ENCODE peak calls at places on chromosomes 12 and 14, in seven cellular contexts. One of them, this sample, is unnamed.
A peak's percentile ranks its signal among the peaks of the same experiment; 100 is the strongest.

GRCh38 chr12:42744539-42745156 is 155.1 kb upstream of the PRICKLE1 start:
- DNase-seq in tibial nerve: no peak
- DNase-seq in testis: no peak
- DNase-seq in left ventricle myocardium inferior: no peak
- DNase-seq in body of pancreas: no peak
- DNase-seq in IMR-90: no peak
- DNase-seq in mesenchymal stem cell: peak; percentile 56
- DNase-seq in this sample: peak; percentile 64

GRCh38 chr12:43805149-43805856 is 814 bp downstream of the TWF1 start:
- DNase-seq in tibial nerve: no peak
- DNase-seq in testis: no peak
- DNase-seq in left ventricle myocardium inferior: no peak
- DNase-seq in body of pancreas: no peak
- DNase-seq in IMR-90: no peak
- DNase-seq in mesenchymal stem cell: no peak
- DNase-seq in this sample: peak; percentile 17

GRCh38 chr12:49874142-49874897 is 29.4 kb downstream of the FAIM2 start:
- DNase-seq in tibial nerve: no peak
- DNase-seq in testis: no peak
- DNase-seq in left ventricle myocardium inferior: no peak
- DNase-seq in body of pancreas: no peak
- DNase-seq in IMR-90: peak; percentile 21
- DNase-seq in mesenchymal stem cell: no peak
- DNase-seq in this sample: no peak

GRCh38 chr12:47822863-47823262 is 3.2 kb upstream of the HDAC7 start:
- DNase-seq in tibial nerve: no peak
- DNase-seq in testis: no peak
- DNase-seq in left ventricle myocardium inferior: no peak
- DNase-seq in body of pancreas: no peak
- DNase-seq in IMR-90: no peak
- DNase-seq in mesenchymal stem cell: no peak
- DNase-seq in this sample: no peak

GRCh38 chr12:50988871-50989270 is 36.5 kb downstream of the HIGD1C start:
- DNase-seq in tibial nerve: no peak
- DNase-seq in testis: no peak
- DNase-seq in left ventricle myocardium inferior: no peak
- DNase-seq in body of pancreas: no peak
- DNase-seq in IMR-90: no peak
- DNase-seq in mesenchymal stem cell: no peak
- DNase-seq in this sample: no peak

GRCh38 chr12:109781668-109782321 is 51.4 kb downstream of the TRPV4 start:
- DNase-seq in tibial nerve: no peak
- DNase-seq in testis: no peak
- DNase-seq in left ventricle myocardium inferior: no peak
- DNase-seq in body of pancreas: no peak
- DNase-seq in IMR-90: no peak
- DNase-seq in mesenchymal stem cell: no peak
- DNase-seq in this sample: no peak

GRCh38 chr12:11797317-11797913 is 147.9 kb downstream of the ETV6 start:
- DNase-seq in tibial nerve: no peak
- DNase-seq in testis: no peak
- DNase-seq in left ventricle myocardium inferior: no peak
- DNase-seq in body of pancreas: no peak
- DNase-seq in IMR-90: peak; percentile 97
- DNase-seq in mesenchymal stem cell: peak; percentile 40
- DNase-seq in this sample: peak; percentile 56

GRCh38 chr14:49946320-49947141 is 53.6 kb downstream of the ARF6 start:
- DNase-seq in tibial nerve: no peak
- DNase-seq in testis: no peak
- DNase-seq in left ventricle myocardium inferior: no peak
- DNase-seq in body of pancreas: peak; percentile 46
- DNase-seq in IMR-90: peak; percentile 68
- DNase-seq in mesenchymal stem cell: peak; percentile 69
- DNase-seq in this sample: no peak

GRCh38 chr12:57590892-57591566 is at the start of gene PIP4K2C:
- DNase-seq in tibial nerve: peak; percentile 65
- DNase-seq in testis: peak; percentile 93
- DNase-seq in left ventricle myocardium inferior: peak; percentile 81
- DNase-seq in body of pancreas: peak; percentile 93
- DNase-seq in IMR-90: peak; percentile 23
- DNase-seq in mesenchymal stem cell: peak; percentile 49
- DNase-seq in this sample: peak; percentile 87

GRCh38 chr12:29164477-29165163 is 15.5 kb downstream of the FAR2 start:
- DNase-seq in tibial nerve: no peak
- DNase-seq in testis: no peak
- DNase-seq in left ventricle myocardium inferior: no peak
- DNase-seq in body of pancreas: no peak
- DNase-seq in IMR-90: peak; percentile 62
- DNase-seq in mesenchymal stem cell: peak; percentile 94
- DNase-seq in this sample: peak; percentile 22

GRCh38 chr14:23119362-23120327 is 590 bp upstream of the CEBPE start:
- DNase-seq in tibial nerve: no peak
- DNase-seq in testis: no peak
- DNase-seq in left ventricle myocardium inferior: no peak
- DNase-seq in body of pancreas: no peak
- DNase-seq in IMR-90: no peak
- DNase-seq in mesenchymal stem cell: no peak
- DNase-seq in this sample: no peak

GRCh38 chr14:103393687-103394626 is 8.7 kb downstream of the MARK3 start:
- DNase-seq in tibial nerve: no peak
- DNase-seq in testis: peak; percentile 56
- DNase-seq in left ventricle myocardium inferior: no peak
- DNase-seq in body of pancreas: peak; percentile 60
- DNase-seq in IMR-90: peak; percentile 53
- DNase-seq in mesenchymal stem cell: peak; percentile 61
- DNase-seq in this sample: no peak

GRCh38 chr12:164207-164606 is 49.8 kb downstream of the SLC6A12 start:
- DNase-seq in tibial nerve: no peak
- DNase-seq in testis: no peak
- DNase-seq in left ventricle myocardium inferior: no peak
- DNase-seq in body of pancreas: no peak
- DNase-seq in IMR-90: no peak
- DNase-seq in mesenchymal stem cell: no peak
- DNase-seq in this sample: no peak

GRCh38 chr12:1318327-1319031 is 275.9 kb downstream of the FBXL14 start:
- DNase-seq in tibial nerve: no peak
- DNase-seq in testis: peak; percentile 38
- DNase-seq in left ventricle myocardium inferior: no peak
- DNase-seq in body of pancreas: peak; percentile 51
- DNase-seq in IMR-90: peak; percentile 31
- DNase-seq in mesenchymal stem cell: peak; percentile 33
- DNase-seq in this sample: no peak

GRCh38 chr12:91344408-91344807 is 161.8 kb upstream of the DCN start:
- DNase-seq in tibial nerve: no peak
- DNase-seq in testis: no peak
- DNase-seq in left ventricle myocardium inferior: no peak
- DNase-seq in body of pancreas: no peak
- DNase-seq in IMR-90: no peak
- DNase-seq in mesenchymal stem cell: no peak
- DNase-seq in this sample: no peak

GRCh38 chr12:84978921-84979320 is 57.2 kb downstream of the TSPAN19 start:
- DNase-seq in tibial nerve: no peak
- DNase-seq in testis: no peak
- DNase-seq in left ventricle myocardium inferior: no peak
- DNase-seq in body of pancreas: no peak
- DNase-seq in IMR-90: no peak
- DNase-seq in mesenchymal stem cell: no peak
- DNase-seq in this sample: no peak

GRCh38 chr14:69090187-69090789 is 62.6 kb downstream of the DCAF5 start:
- DNase-seq in tibial nerve: no peak
- DNase-seq in testis: peak; percentile 31
- DNase-seq in left ventricle myocardium inferior: no peak
- DNase-seq in body of pancreas: peak; percentile 41
- DNase-seq in IMR-90: peak; percentile 55
- DNase-seq in mesenchymal stem cell: peak; percentile 43
- DNase-seq in this sample: peak; percentile 51

GRCh38 chr12:6779667-6780459 is 7.5 kb downstream of the LAG3 start:
- DNase-seq in tibial nerve: no peak
- DNase-seq in testis: no peak
- DNase-seq in left ventricle myocardium inferior: no peak
- DNase-seq in body of pancreas: no peak
- DNase-seq in IMR-90: no peak
- DNase-seq in mesenchymal stem cell: no peak
- DNase-seq in this sample: no peak

GRCh38 chr12:84502907-84503787 is 409.5 kb downstream of the SLC6A15 start:
- DNase-seq in tibial nerve: no peak
- DNase-seq in testis: peak; percentile 77
- DNase-seq in left ventricle myocardium inferior: no peak
- DNase-seq in body of pancreas: peak; percentile 58
- DNase-seq in IMR-90: peak; percentile 72
- DNase-seq in mesenchymal stem cell: peak; percentile 75
- DNase-seq in this sample: peak; percentile 52

GRCh38 chr14:52977798-52978197 is 26.9 kb upstream of the FERMT2 start:
- DNase-seq in tibial nerve: no peak
- DNase-seq in testis: no peak
- DNase-seq in left ventricle myocardium inferior: no peak
- DNase-seq in body of pancreas: peak; percentile 47
- DNase-seq in IMR-90: no peak
- DNase-seq in mesenchymal stem cell: no peak
- DNase-seq in this sample: no peak

GRCh38 chr12:58918475-58918874 is 1.8 kb downstream of the LRIG3 start:
- DNase-seq in tibial nerve: no peak
- DNase-seq in testis: no peak
- DNase-seq in left ventricle myocardium inferior: no peak
- DNase-seq in body of pancreas: no peak
- DNase-seq in IMR-90: peak; percentile 15
- DNase-seq in mesenchymal stem cell: peak; percentile 24
- DNase-seq in this sample: no peak

GRCh38 chr14:53646925-53647324 is 309.7 kb downstream of the BMP4 start:
- DNase-seq in tibial nerve: no peak
- DNase-seq in testis: no peak
- DNase-seq in left ventricle myocardium inferior: no peak
- DNase-seq in body of pancreas: no peak
- DNase-seq in IMR-90: no peak
- DNase-seq in mesenchymal stem cell: no peak
- DNase-seq in this sample: no peak

GRCh38 chr12:52139579-52140062 is 52.2 kb downstream of the KRT80 start:
- DNase-seq in tibial nerve: no peak
- DNase-seq in testis: no peak
- DNase-seq in left ventricle myocardium inferior: no peak
- DNase-seq in body of pancreas: peak; percentile 70
- DNase-seq in IMR-90: peak; percentile 55
- DNase-seq in mesenchymal stem cell: no peak
- DNase-seq in this sample: peak; percentile 78

GRCh38 chr14:105944632-105945610 is 418.5 kb downstream of the TMEM121 start:
- DNase-seq in tibial nerve: peak; percentile 22
- DNase-seq in testis: peak; percentile 86
- DNase-seq in left ventricle myocardium inferior: peak; percentile 46
- DNase-seq in body of pancreas: peak; percentile 54
- DNase-seq in IMR-90: no peak
- DNase-seq in mesenchymal stem cell: no peak
- DNase-seq in this sample: peak; percentile 84

GRCh38 chr12:121810234-121810817 is 6.5 kb downstream of the SETD1B start:
- DNase-seq in tibial nerve: no peak
- DNase-seq in testis: no peak
- DNase-seq in left ventricle myocardium inferior: no peak
- DNase-seq in body of pancreas: no peak
- DNase-seq in IMR-90: no peak
- DNase-seq in mesenchymal stem cell: no peak
- DNase-seq in this sample: no peak
- H3K4me1 ChIP-seq in tibial nerve: no peaks in the 10 kb centered on the region
- H3K4me1 ChIP-seq in testis: peaks cover 45% of the 10 kb centered on the region
- H3K4me1 ChIP-seq in left ventricle myocardium inferior: peaks cover 65% of the 10 kb centered on the region
- H3K4me1 ChIP-seq in body of pancreas: peaks cover 67% of the 10 kb centered on the region
- H3K4me1 ChIP-seq in IMR-90: peaks cover 23% of the 10 kb centered on the region
- H3K4me1 ChIP-seq in mesenchymal stem cell: peaks cover 45% of the 10 kb centered on the region
- H3K4me1 ChIP-seq in this sample: peaks cover 21% of the 10 kb centered on the region

DNA sequence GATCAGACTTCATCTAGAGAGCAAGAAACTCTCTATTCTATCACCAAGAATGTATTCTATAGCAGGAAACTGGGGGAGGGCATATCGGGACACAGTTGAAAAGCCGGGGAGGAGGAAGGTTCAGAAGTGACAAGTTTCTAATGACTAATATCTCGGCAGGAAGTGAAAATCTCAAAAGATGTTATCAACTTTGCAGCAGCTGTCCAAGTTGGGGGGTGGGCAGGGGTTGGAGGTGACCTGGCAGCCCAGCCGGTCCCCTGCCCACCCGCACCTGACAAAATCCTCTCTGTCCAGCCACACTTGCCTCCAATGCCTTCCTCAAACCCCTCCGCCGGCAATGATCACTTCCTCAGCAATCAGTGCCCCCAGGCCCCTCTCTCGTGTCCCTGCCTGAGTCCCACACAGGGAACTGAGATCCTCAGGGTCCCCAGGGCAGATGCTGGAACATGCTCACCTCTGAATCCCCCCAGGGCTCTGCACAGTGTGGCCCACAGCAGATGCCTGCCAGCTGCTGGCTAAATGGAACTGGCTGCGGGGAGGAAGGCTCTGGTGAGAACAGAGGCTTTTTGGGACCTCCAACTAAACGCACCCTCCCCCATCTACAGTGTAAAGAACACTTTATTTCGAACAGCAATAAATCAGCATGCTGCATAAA is 43.9 kb downstream of the CCDC88C start:
- DNase-seq in tibial nerve: no peak
- DNase-seq in testis: no peak
- DNase-seq in left ventricle myocardium inferior: no peak
- DNase-seq in body of pancreas: no peak
- DNase-seq in IMR-90: no peak
- DNase-seq in mesenchymal stem cell: no peak
- DNase-seq in this sample: no peak
- H3K4me1 ChIP-seq in tibial nerve: no peaks in the 10 kb centered on the region
- H3K4me1 ChIP-seq in testis: peaks cover 30% of the 10 kb centered on the region
- H3K4me1 ChIP-seq in left ventricle myocardium inferior: peaks cover 61% of the 10 kb centered on the region
- H3K4me1 ChIP-seq in body of pancreas: peaks cover 44% of the 10 kb centered on the region
- H3K4me1 ChIP-seq in IMR-90: no peaks in the 10 kb centered on the region
- H3K4me1 ChIP-seq in mesenchymal stem cell: peaks cover 23% of the 10 kb centered on the region
- H3K4me1 ChIP-seq in this sample: no peaks in the 10 kb centered on the region

DNA sequence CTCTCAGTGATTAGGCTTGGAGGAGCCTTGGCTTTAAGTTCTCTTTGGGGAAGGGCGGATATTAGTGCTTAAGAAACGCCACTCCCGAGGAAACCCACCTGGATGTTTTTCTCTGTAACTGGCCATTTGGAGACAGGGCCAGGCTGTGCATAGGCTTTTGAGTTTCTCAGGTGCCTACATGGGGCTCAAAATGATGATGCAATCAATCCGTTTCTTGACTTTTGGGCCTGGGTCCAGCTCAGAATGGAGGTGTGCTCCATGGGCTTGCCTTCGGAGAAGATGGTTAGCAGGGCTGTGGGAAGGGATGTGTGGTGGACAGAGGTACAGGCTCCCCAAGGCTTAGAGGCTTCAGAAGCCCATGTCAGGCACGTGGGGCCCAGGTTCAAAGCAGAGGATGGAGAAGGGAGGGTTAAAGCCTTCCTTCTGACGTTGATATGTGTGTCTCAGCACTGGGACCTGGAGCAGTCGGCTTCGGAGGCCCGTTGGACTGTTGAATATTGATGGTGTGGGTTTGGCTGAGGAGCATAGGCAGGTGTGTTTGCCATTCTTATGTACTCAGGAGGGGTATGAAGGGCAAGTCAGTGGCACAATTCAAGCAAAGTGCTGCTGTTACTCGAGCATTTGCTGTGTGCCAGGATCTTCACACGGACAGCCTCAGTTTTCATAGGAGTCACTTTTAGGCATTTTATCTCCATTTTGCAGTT is 82.8 kb downstream of the SLC25A47 start:
- DNase-seq in tibial nerve: no peak
- DNase-seq in testis: no peak
- DNase-seq in left ventricle myocardium inferior: no peak
- DNase-seq in body of pancreas: peak; percentile 65
- DNase-seq in IMR-90: no peak
- DNase-seq in mesenchymal stem cell: no peak
- DNase-seq in this sample: no peak
- H3K4me1 ChIP-seq in tibial nerve: no peaks in the 10 kb centered on the region
- H3K4me1 ChIP-seq in testis: peaks cover 13% of the 10 kb centered on the region
- H3K4me1 ChIP-seq in left ventricle myocardium inferior: peaks cover 21% of the 10 kb centered on the region
- H3K4me1 ChIP-seq in body of pancreas: peaks cover 41% of the 10 kb centered on the region
- H3K4me1 ChIP-seq in IMR-90: peaks cover 10% of the 10 kb centered on the region
- H3K4me1 ChIP-seq in mesenchymal stem cell: peaks cover 54% of the 10 kb centered on the region
- H3K4me1 ChIP-seq in this sample: no peaks in the 10 kb centered on the region

GRCh38 chr12:54227376-54227775 is 38.6 kb upstream of the SMUG1 start:
- DNase-seq in tibial nerve: no peak
- DNase-seq in testis: no peak
- DNase-seq in left ventricle myocardium inferior: no peak
- DNase-seq in body of pancreas: no peak
- DNase-seq in IMR-90: no peak
- DNase-seq in mesenchymal stem cell: no peak
- DNase-seq in this sample: no peak
- H3K4me1 ChIP-seq in tibial nerve: no peaks in the 10 kb centered on the region
- H3K4me1 ChIP-seq in testis: peaks cover 5% of the 10 kb centered on the region
- H3K4me1 ChIP-seq in left ventricle myocardium inferior: peaks cover 34% of the 10 kb centered on the region
- H3K4me1 ChIP-seq in body of pancreas: no peaks in the 10 kb centered on the region
- H3K4me1 ChIP-seq in IMR-90: peaks cover 22% of the 10 kb centered on the region
- H3K4me1 ChIP-seq in mesenchymal stem cell: peaks cover 12% of the 10 kb centered on the region
- H3K4me1 ChIP-seq in this sample: no peaks in the 10 kb centered on the region